ENCODE peak calls at places on chromosomes 11 and 22, in seven cellular contexts. One of them, this sample, is unnamed.
A peak's percentile ranks its signal among the peaks of the same experiment; 100 is the strongest.

GRCh38 chr11:110891411-110891810 is 179.2 kb upstream of the ARHGAP20 start:
- DNase-seq in cardiac muscle cell: no peak
- DNase-seq in BJ: no peak
- DNase-seq in body of pancreas: no peak
- DNase-seq in lower lobe of right lung: no peak
- DNase-seq in neural progenitor cell: no peak
- DNase-seq in nephron progenitor cell: no peak
- DNase-seq in this sample: no peak

GRCh38 chr22:48492371-48493320 is 1335.0 kb downstream of the BRD1 start:
- DNase-seq in lower lobe of right lung: peak; percentile 69
- DNase-seq in body of pancreas: peak; percentile 62
- DNase-seq in cardiac muscle cell: peak; percentile 62
- DNase-seq in BJ: peak; percentile 1
- DNase-seq in neural progenitor cell: peak; percentile 89
- DNase-seq in nephron progenitor cell: peak; percentile 70
- DNase-seq in this sample: peak; percentile 55

GRCh38 chr11:61564936-61565696 is 15.8 kb downstream of the SYT7 start:
- DNase-seq in body of pancreas: no peak
- DNase-seq in neural progenitor cell: no peak
- DNase-seq in lower lobe of right lung: no peak
- DNase-seq in cardiac muscle cell: no peak
- DNase-seq in BJ: no peak
- DNase-seq in nephron progenitor cell: no peak
- DNase-seq in this sample: no peak

GRCh38 chr11:77557553-77557952 is 32.2 kb upstream of the AQP11 start:
- DNase-seq in lower lobe of right lung: no peak
- DNase-seq in body of pancreas: no peak
- DNase-seq in nephron progenitor cell: no peak
- DNase-seq in BJ: no peak
- DNase-seq in neural progenitor cell: peak; percentile 65
- DNase-seq in cardiac muscle cell: peak; percentile 9
- DNase-seq in this sample: peak; percentile 51

GRCh38 chr11:47797633-47798032 is 30.5 kb upstream of the FNBP4 start:
- DNase-seq in lower lobe of right lung: no peak
- DNase-seq in neural progenitor cell: no peak
- DNase-seq in body of pancreas: no peak
- DNase-seq in cardiac muscle cell: no peak
- DNase-seq in BJ: no peak
- DNase-seq in nephron progenitor cell: no peak
- DNase-seq in this sample: no peak

GRCh38 chr22:41713004-41713403 is 13.7 kb downstream of the MEI1 start:
- DNase-seq in body of pancreas: no peak
- DNase-seq in lower lobe of right lung: no peak
- DNase-seq in cardiac muscle cell: no peak
- DNase-seq in nephron progenitor cell: no peak
- DNase-seq in neural progenitor cell: no peak
- DNase-seq in BJ: no peak
- DNase-seq in this sample: no peak

GRCh38 chr22:19450363-19451175 is 3.1 kb upstream of the C22orf39 start:
- DNase-seq in nephron progenitor cell: no peak
- DNase-seq in body of pancreas: no peak
- DNase-seq in BJ: no peak
- DNase-seq in cardiac muscle cell: no peak
- DNase-seq in neural progenitor cell: no peak
- DNase-seq in lower lobe of right lung: no peak
- DNase-seq in this sample: no peak

GRCh38 chr22:47781024-47781423 is 1018.6 kb downstream of the TBC1D22A start:
- DNase-seq in body of pancreas: no peak
- DNase-seq in lower lobe of right lung: no peak
- DNase-seq in cardiac muscle cell: no peak
- DNase-seq in BJ: no peak
- DNase-seq in neural progenitor cell: no peak
- DNase-seq in nephron progenitor cell: no peak
- DNase-seq in this sample: no peak

GRCh38 chr11:110525883-110526282 is 96.1 kb downstream of the FDX1 start:
- DNase-seq in BJ: peak; percentile 74
- DNase-seq in nephron progenitor cell: no peak
- DNase-seq in body of pancreas: no peak
- DNase-seq in lower lobe of right lung: no peak
- DNase-seq in cardiac muscle cell: no peak
- DNase-seq in neural progenitor cell: no peak
- DNase-seq in this sample: no peak

GRCh38 chr11:3747704-3748103 is 49.6 kb downstream of the NUP98 start:
- DNase-seq in cardiac muscle cell: no peak
- DNase-seq in nephron progenitor cell: no peak
- DNase-seq in neural progenitor cell: no peak
- DNase-seq in BJ: peak; percentile 53
- DNase-seq in lower lobe of right lung: no peak
- DNase-seq in body of pancreas: no peak
- DNase-seq in this sample: no peak

GRCh38 chr11:68855205-68855978 is 13.7 kb upstream of the CPT1A start:
- DNase-seq in body of pancreas: peak; percentile 54
- DNase-seq in BJ: no peak
- DNase-seq in cardiac muscle cell: no peak
- DNase-seq in nephron progenitor cell: peak; percentile 52
- DNase-seq in lower lobe of right lung: peak; percentile 58
- DNase-seq in neural progenitor cell: peak; percentile 60
- DNase-seq in this sample: peak; percentile 14

DNA sequence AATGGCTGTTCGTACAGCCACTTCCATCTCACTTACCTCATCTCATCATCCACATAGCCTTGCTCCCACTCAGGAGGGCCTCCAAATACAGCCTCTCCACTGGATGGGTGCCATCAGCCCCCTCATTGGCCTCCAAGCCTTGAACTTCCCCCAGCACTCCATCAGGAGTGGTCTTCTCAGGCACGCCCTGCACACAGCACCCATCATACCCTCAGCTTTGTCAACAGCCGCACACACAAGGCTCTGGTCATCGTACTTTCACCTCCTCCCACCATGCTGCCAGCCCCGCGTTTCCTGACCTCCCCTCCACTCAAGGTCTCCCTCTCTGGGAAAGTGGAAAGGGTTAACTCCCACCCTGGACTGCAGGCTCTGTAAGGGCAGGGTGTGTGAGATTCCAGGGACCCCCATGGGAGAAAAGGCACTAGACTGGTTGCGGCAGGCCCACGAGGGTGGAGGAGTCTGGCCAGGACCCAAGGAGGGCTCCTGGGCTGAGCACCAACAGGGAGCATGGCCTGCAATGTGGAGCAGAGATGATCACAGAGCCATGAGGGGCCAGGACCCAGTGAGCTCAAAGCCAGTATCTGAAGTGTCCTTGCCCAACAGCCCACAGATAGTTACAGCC is 21.0 kb upstream of the SCARF2 start:
- DNase-seq in BJ: no peak
- DNase-seq in body of pancreas: no peak
- DNase-seq in cardiac muscle cell: no peak
- DNase-seq in neural progenitor cell: no peak
- DNase-seq in lower lobe of right lung: no peak
- DNase-seq in nephron progenitor cell: no peak
- DNase-seq in this sample: no peak
- TF ChIP-seq CTCF in BJ: no peak
- TF ChIP-seq CTCF in body of pancreas: no peak
- TF ChIP-seq CTCF in cardiac muscle cell: no peak
- TF ChIP-seq CTCF in neural progenitor cell: no peak
- TF ChIP-seq CTCF in lower lobe of right lung: no peak
- TF ChIP-seq CTCF in nephron progenitor cell: no peak
- TF ChIP-seq CTCF in this sample: no peak

GRCh38 chr11:9170450-9170849 is 79.1 kb upstream of the SCUBE2 start:
- DNase-seq in neural progenitor cell: no peak
- DNase-seq in BJ: no peak
- DNase-seq in lower lobe of right lung: no peak
- DNase-seq in body of pancreas: no peak
- DNase-seq in cardiac muscle cell: no peak
- DNase-seq in nephron progenitor cell: no peak
- DNase-seq in this sample: no peak

GRCh38 chr11:9176136-9176535 is 84.7 kb upstream of the SCUBE2 start:
- DNase-seq in cardiac muscle cell: no peak
- DNase-seq in BJ: no peak
- DNase-seq in neural progenitor cell: no peak
- DNase-seq in body of pancreas: no peak
- DNase-seq in lower lobe of right lung: no peak
- DNase-seq in nephron progenitor cell: no peak
- DNase-seq in this sample: no peak

GRCh38 chr11:9169595-9170295 is 78.3 kb upstream of the SCUBE2 start:
- DNase-seq in cardiac muscle cell: no peak
- DNase-seq in neural progenitor cell: no peak
- DNase-seq in nephron progenitor cell: no peak
- DNase-seq in lower lobe of right lung: no peak
- DNase-seq in BJ: no peak
- DNase-seq in body of pancreas: no peak
- DNase-seq in this sample: no peak

GRCh38 chr11:9176550-9176949 is 85.2 kb upstream of the SCUBE2 start:
- DNase-seq in cardiac muscle cell: no peak
- DNase-seq in neural progenitor cell: no peak
- DNase-seq in body of pancreas: no peak
- DNase-seq in nephron progenitor cell: no peak
- DNase-seq in lower lobe of right lung: no peak
- DNase-seq in BJ: no peak
- DNase-seq in this sample: no peak

GRCh38 chr11:9172394-9172793 is 81.0 kb upstream of the SCUBE2 start:
- DNase-seq in body of pancreas: no peak
- DNase-seq in lower lobe of right lung: no peak
- DNase-seq in BJ: no peak
- DNase-seq in nephron progenitor cell: no peak
- DNase-seq in neural progenitor cell: no peak
- DNase-seq in cardiac muscle cell: no peak
- DNase-seq in this sample: no peak
- TF ChIP-seq CTCF in body of pancreas: no peak
- TF ChIP-seq CTCF in lower lobe of right lung: no peak
- TF ChIP-seq CTCF in BJ: no peak
- TF ChIP-seq CTCF in nephron progenitor cell: no peak
- TF ChIP-seq CTCF in neural progenitor cell: no peak
- TF ChIP-seq CTCF in cardiac muscle cell: no peak
- TF ChIP-seq CTCF in this sample: no peak

DNA sequence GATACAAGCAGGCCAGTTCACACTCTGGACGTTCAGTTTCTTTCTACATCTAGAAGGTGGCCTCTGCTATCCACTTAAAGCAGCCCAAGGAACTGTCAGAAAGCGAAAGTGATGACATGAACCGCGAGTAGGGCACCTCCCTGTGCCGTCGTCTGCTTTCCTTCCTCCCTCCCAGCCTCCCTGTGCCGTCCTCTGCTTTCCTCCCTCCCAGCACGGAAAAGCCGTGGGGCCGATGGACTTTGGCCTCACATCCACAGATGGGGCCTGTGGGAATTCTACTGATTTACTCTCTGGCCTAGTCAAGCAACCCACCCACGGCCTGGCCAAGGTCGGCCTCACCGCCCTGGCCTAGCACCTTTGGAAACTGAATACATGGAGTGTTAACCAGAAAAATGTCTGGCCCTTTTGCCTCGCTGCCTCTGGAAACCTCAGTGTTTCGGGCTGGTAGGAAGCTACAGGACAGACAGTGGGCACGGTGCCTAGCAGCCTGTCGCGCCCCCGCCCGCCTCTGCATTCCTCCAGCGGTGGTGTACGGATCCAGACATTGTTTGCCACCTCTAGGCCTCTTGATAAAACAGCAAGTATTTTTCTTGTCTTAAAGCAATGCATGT is 14.2 kb downstream of the PEX26 start:
- DNase-seq in cardiac muscle cell: peak; percentile 23
- DNase-seq in nephron progenitor cell: no peak
- DNase-seq in neural progenitor cell: no peak
- DNase-seq in BJ: no peak
- DNase-seq in body of pancreas: peak; percentile 73
- DNase-seq in lower lobe of right lung: no peak
- DNase-seq in this sample: peak; percentile 74
- TF ChIP-seq CTCF in cardiac muscle cell: peak; percentile 21
- TF ChIP-seq CTCF in nephron progenitor cell: no peak
- TF ChIP-seq CTCF in neural progenitor cell: no peak
- TF ChIP-seq CTCF in BJ: no peak
- TF ChIP-seq CTCF in body of pancreas: no peak
- TF ChIP-seq CTCF in lower lobe of right lung: no peak
- TF ChIP-seq CTCF in this sample: no peak

DNA sequence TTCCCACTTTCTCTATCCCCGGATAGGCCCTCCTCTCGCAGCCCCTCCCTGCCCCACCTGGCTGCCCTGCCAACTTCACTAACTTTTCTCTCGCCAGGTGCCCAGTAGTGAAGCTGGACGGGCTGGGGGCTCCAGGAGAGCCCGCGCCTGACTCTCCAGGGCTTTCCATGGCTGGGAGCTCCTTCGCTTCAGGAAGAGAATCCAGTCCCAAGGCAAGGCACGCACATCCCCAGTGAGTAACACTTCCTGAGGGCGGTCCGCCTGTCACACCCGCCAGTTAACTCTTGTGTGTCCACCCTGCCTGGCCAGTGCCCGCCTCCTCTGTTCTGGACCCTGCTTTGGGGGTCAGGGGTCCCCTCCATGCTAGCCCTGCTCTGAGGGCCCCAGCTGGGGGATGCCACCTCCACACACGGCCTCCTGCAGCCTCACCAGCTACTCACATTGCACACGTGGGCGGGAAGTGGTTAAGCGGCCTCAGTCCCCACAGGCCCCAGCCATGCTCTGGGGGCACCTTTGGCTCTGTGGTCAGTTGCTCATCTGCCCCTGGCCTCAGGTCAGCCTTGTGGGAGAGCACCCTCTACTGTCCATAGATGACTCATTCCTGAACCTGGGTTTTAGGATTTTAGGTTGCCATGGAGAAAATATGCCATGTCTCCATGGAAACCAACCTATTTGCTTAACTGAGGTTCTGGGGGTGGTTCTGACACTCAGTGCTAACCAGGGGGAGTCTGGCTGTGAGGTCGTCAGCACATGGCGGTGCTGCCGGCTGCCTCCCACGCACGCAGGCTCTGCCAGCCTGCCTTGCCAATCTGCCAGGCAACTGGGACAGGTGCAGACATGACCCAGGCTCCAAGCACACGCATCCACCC is at the start of gene RIN1:
- DNase-seq in BJ: peak; percentile 93
- DNase-seq in lower lobe of right lung: peak; percentile 65
- DNase-seq in body of pancreas: peak; percentile 57
- DNase-seq in nephron progenitor cell: peak; percentile 62
- DNase-seq in cardiac muscle cell: peak; percentile 58
- DNase-seq in neural progenitor cell: peak; percentile 84
- DNase-seq in this sample: peak; percentile 76
- TF ChIP-seq CTCF in BJ: peak; percentile 39
- TF ChIP-seq CTCF in lower lobe of right lung: peak; percentile 22
- TF ChIP-seq CTCF in body of pancreas: no peak
- TF ChIP-seq CTCF in nephron progenitor cell: peak; percentile 30
- TF ChIP-seq CTCF in cardiac muscle cell: peak; percentile 45
- TF ChIP-seq CTCF in neural progenitor cell: peak; percentile 71
- TF ChIP-seq CTCF in this sample: no peak

DNA sequence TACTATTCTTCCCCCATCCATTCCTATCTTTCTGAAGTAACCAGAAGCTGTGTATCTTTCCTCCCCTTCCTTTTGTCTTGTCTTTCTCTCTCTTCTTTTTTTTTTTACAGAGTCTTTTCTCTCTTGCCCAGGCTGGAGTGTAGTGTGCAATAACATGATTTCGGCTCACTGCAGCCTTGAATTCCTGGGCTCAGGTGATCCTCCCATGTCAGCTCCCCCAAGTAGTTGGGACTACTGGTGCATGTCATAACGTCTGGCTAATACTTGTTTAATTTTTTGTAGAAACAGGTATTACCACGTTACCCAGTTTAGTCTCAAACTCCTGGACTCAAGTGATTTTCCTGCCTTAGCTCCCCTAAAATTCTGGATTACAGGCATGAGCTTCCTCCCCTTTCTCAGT is 86.5 kb downstream of the IGLL5 start:
- DNase-seq in BJ: no peak
- DNase-seq in body of pancreas: no peak
- DNase-seq in neural progenitor cell: no peak
- DNase-seq in cardiac muscle cell: no peak
- DNase-seq in lower lobe of right lung: no peak
- DNase-seq in nephron progenitor cell: no peak
- DNase-seq in this sample: no peak
- TF ChIP-seq CTCF in BJ: no peak
- TF ChIP-seq CTCF in body of pancreas: no peak
- TF ChIP-seq CTCF in neural progenitor cell: no peak
- TF ChIP-seq CTCF in cardiac muscle cell: no peak
- TF ChIP-seq CTCF in lower lobe of right lung: no peak
- TF ChIP-seq CTCF in nephron progenitor cell: no peak
- TF ChIP-seq CTCF in this sample: no peak

This sample was measured in Calu3.